ENCODE peak calls at places on chromosomes 13 and 19, in seven cellular contexts. T is body of pancreas; B is AG04450; X is cardiac muscle cell; A is ascending aorta; K is CD4-positive, alpha-beta memory T cell; J is left ventricle myocardium inferior. N is an unnamed sample.

GRCh38 chr13:49357694-49358093 is 86.2 kb downstream of the CAB39L start:
- DNase-seq in T (no peak), A (no peak), X (no peak), J (no peak), B (peak), K (no peak), N (peak)

GRCh38 chr19:34217952-34218817 is 36.2 kb upstream of the GARRE1 start:
- DNase-seq in T (peak), B (peak), K (peak), A (no peak), J (no peak), X (no peak), N (peak)

GRCh38 chr13:29448124-29448685 is 147.3 kb downstream of the SLC7A1 start:
- DNase-seq in B (no peak), K (no peak), J (no peak), X (peak), T (no peak), A (no peak), N (no peak)

GRCh38 chr13:85141425-85141824 is 657.8 kb downstream of the SLITRK6 start:
- DNase-seq in T (no peak), J (no peak), K (no peak), X (peak), B (no peak), A (no peak), N (no peak)

GRCh38 chr19:29812080-29812880 is 489 bp downstream of the CCNE1 start:
- DNase-seq in T (no peak), B (no peak), A (no peak), X (peak), K (no peak), J (peak), N (no peak)

GRCh38 chr13:73262862-73263627 is 204.2 kb downstream of the KLF5 start:
- DNase-seq in A (no peak), K (no peak), B (no peak), T (no peak), X (no peak), J (no peak), N (no peak)

GRCh38 chr19:4504874-4505569 is 13.3 kb downstream of the PLIN4 start:
- DNase-seq in K (no peak), X (no peak), B (no peak), A (no peak), T (no peak), J (no peak), N (no peak)

GRCh38 chr19:56837892-56838679 is 2.4 kb downstream of the PEG3 start:
- DNase-seq in X (no peak), J (peak), B (no peak), T (peak), K (no peak), A (peak), N (no peak)

GRCh38 chr19:5057860-5058259 is 88.9 kb downstream of the KDM4B start:
- DNase-seq in B (no peak), K (no peak), X (peak), T (no peak), J (no peak), A (no peak), N (no peak)

DNA sequence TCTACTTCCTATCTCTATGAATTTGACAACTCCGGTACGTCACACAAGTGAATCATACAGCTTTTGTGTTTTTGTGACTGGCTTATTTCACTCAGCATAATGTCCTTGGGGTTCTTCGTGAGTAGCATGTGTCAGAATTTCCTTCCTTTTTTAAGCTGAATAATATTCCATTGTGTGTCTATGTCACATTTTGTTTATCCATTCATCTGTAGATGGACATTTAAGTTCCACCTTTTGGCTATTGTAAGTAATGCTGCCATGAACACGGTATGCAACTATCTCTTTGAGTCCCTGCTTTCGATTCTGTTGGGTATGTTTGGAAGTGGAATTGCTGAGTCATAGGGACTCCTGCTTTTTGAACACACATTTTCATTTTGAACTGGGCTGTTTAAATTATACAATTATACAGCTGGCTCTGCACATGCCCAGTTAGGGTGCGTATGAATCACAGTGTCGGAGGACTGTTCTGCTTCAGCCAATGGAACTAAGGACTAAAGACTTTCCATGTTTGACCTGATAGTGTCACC is 43.0 kb upstream of the C13orf42 start:
- DNase-seq in J (no peak), K (no peak), B (no peak), A (no peak), T (no peak), X (no peak), N (no peak)
- H3K4me3 ChIP-seq in J (no peak), K (no peak), B (no peak), A (no peak), T (no peak), X (no peak), N (no peak)

DNA sequence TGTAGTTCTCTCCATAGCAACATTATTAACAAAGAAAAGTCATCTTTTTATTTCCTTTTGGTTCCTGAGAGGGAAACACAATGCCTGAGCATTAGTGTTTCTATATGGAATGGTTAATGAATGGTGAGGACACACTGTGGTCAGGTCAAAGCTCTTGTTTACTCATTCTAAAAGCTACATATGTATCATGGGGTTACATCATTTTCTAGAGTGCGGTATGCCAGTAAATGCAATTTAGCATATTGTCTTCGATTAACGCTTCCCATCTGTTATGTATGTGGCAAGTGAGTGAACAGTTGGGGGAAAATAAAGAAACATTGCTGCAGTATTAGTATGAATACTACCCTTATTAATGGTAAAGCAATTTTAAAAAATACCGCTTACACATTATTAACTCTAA is 1152.2 kb upstream of the SPRY2 start:
- DNase-seq in X (no peak), A (no peak), K (no peak), T (no peak), B (no peak), J (no peak), N (no peak)
- H3K4me3 ChIP-seq in X (no peak), A (no peak), K (no peak), T (no peak), B (no peak), J (no peak), N (no peak)

GRCh38 chr13:110126391-110126961 is 180.5 kb downstream of the COL4A1 start:
- DNase-seq in K (no peak), J (peak), B (peak), X (peak), T (no peak), A (no peak), N (peak)
- H3K4me3 ChIP-seq in K (no peak), J (peak), B (peak), X (no peak), T (no peak), A (peak), N (peak)

DNA sequence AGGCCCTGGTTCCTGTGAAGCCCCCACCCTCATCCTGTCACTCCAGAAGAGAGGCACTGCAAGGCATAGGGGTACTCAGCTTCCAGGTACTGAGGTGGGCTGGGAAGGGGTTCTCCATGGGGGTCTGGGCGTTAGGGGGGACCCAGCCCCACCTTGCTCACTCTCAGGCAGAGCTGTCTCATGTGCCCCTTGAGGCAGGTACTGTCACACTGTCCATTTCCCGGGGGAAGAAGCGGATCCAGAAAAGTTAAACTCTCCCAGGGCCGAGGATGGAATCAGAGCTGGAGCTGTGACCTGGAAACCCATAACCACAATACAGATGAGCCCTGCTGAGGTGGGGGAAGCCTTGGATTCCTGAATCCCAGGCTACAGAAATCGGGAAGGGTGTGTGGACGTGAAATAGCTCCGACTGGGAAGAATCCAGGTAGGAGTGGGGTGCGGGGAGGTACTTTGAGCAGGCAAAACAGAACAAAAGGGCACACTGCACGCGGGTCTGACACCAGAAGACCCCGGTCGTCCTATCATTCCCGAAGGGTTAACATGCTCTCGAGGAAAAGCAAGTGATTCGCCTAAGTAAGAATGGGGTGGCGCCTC is 529 bp upstream of the USE1 start:
- DNase-seq in T (no peak), J (no peak), X (no peak), B (no peak), A (no peak), K (no peak), N (no peak)
- H3K4me3 ChIP-seq in T (no peak), J (peak), X (peak), B (peak), A (peak), K (peak), N (peak)

DNA sequence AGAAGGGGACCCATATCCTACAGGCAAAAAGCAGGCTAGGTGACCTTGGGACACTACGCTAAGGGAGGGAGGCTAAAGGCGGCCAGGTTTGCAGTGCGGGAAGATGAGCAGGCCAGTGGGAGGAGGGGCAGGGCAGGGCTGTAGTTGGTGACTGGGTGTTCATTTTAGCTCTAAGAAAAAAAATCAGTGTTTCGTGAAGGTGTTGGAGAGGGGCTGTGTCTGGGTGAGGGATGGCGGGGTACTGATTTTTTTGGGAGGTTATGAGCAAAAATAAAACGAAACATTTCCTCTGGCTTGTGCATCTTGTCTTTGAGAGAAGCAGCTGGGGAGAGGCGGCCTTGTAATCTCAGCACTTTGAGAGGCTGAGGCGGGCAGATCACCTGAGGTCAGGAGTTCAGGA is 4.3 kb upstream of the NUP62 start:
- DNase-seq in A (no peak), B (no peak), T (no peak), X (no peak), K (no peak), J (no peak), N (no peak)
- H3K4me3 ChIP-seq in A (no peak), B (no peak), T (no peak), X (no peak), K (no peak), J (no peak), N (no peak)

DNA sequence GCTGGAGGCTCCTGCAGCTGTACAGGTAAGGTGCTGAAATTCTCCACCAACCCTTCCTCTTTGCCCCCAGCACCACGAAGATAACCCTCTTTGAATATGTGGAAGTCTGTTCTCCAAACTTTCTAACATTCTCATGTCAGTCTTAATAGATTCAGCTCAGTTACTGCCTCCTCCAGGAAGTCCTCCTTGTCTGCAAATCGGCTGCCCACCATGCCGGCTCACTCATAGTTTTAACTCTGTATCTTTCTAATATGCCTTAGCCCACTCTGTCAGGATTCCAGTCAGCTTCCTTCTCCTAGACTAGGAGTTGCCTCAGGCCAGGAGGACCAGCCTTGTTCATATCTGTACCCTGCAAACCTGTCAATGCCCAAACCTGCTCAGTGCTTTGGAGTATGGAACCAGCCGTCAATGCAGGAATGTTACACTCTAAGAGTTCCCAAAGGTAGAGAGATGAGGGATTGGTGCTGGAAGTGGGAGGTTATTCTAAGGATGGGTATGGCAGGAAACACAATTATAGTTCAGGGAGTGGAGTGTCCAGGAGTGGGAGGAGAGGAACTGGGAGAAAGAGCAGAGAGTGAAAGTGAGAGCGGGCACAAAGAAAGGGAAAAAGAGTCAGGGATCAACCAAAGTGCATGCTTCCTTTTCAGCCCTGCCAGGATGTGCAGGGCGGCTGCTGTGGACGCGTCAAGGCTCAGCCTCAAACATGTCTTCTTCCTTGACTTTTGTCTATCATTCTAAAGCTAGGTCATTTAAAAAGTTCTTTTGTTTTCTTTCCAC is 38.0 kb upstream of the ALOX5AP start:
- DNase-seq in X (no peak), T (no peak), A (no peak), J (no peak), K (no peak), B (no peak), N (no peak)
- H3K4me3 ChIP-seq in X (no peak), T (no peak), A (peak), J (no peak), K (no peak), B (no peak), N (no peak)

GRCh38 chr19:10295305-10295846 is 5.6 kb downstream of the ICAM5 start:
- DNase-seq in B (no peak), J (no peak), X (peak), T (no peak), A (no peak), K (peak), N (no peak)
- H3K4me3 ChIP-seq in B (no peak), J (peak), X (no peak), T (no peak), A (peak), K (no peak), N (no peak)

N was measured in skeletal muscle cell.